ENCODE peak calls at places on chromosomes 4 and X, in nine cellular contexts. U, L, M, Y, S, B, J, O and A are unnamed samples.

GRCh38 chrX:115068896-115069295 is 51.5 kb upstream of the IL13RA2 start:
- DNase-seq in U (no peak), L (no peak), M (no peak), Y (no peak), S (no peak), B (no peak), J (no peak), O (no peak), A (no peak)

GRCh38 chr4:56434599-56435000 is 815 bp downstream of the PPAT start:
- DNase-seq in U (no peak), L (no peak), M (peak; percentile 76), Y (no peak), S (peak; percentile 72), B (peak; percentile 47), J (no peak), O (peak; percentile 68), A (no peak)

GRCh38 chrX:11393949-11394654 is 100.9 kb downstream of the AMELX start:
- DNase-seq in U (no peak), L (no peak), M (no peak), Y (no peak), S (no peak), B (no peak), J (no peak), O (no peak), A (no peak)

GRCh38 chrX:36562986-36563385 is 445.2 kb upstream of the FAM47C start:
- DNase-seq in U (no peak), L (no peak), M (no peak), Y (no peak), S (no peak), B (no peak), J (no peak), O (no peak), A (no peak)

GRCh38 chr4:21347142-21347541 is 601.4 kb downstream of the KCNIP4 start:
- DNase-seq in U (no peak), L (no peak), M (no peak), Y (no peak), S (no peak), B (no peak), J (no peak), O (no peak), A (no peak)

GRCh38 chr4:89125901-89126435 is 14.6 kb downstream of the TIGD2 start:
- DNase-seq in U (no peak), L (no peak), M (no peak), Y (no peak), S (no peak), B (no peak), J (no peak), O (no peak), A (no peak)

GRCh38 chr4:3826247-3827172 is 60.3 kb downstream of the ADRA2C start:
- DNase-seq in U (no peak), L (no peak), M (no peak), Y (no peak), S (peak; percentile 79), B (no peak), J (no peak), O (no peak), A (no peak)

GRCh38 chrX:38717871-38718270 is 83.4 kb upstream of the MID1IP1 start:
- DNase-seq in U (no peak), L (no peak), M (peak; percentile 39), Y (no peak), S (no peak), B (peak; percentile 10), J (no peak), O (peak; percentile 4), A (peak; percentile 16)

DNA sequence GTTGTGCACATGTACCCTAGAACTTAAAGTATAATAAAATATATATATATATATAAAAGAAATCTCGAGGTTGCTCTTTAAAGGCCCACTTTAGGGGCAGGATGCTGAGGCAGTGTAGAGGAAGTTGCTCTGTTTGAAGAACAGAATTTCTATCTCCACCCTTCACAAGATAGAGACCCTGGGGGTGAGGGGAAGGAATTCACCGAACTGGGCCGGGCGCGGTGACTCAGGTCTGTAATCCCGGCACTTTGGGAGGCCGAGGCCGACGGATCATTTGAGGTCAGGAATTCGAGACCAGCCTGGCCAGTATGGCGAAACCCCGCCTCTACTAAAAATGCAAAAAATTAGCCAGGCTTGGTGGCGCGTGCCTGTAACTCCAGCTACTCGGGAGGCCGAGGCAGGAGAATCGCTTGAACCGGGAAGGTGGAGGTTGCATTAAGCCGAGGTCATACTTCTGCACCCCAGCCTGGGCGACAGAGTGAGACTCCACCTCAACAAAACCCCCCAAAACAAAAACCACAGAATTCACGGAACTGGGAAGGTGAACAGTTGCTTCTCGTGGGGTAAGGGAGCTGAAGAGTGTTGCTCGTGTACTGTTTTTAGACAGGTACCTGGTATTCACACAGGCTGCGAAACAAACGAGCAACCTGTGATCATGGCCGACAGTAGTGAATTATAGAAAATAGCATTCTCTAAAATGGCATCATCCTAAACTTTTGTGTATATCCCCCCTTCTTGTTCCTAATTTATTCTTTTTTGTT is 6.2 kb downstream of the PLAC8 start:
- DNase-seq in U (no peak), L (no peak), M (no peak), Y (no peak), S (no peak), B (no peak), J (no peak), O (no peak), A (no peak)
- H3K4me3 ChIP-seq in U (peak overlapping the region; percentile 59), L (no peak overlapping the region), M (no peak overlapping the region), Y (peak overlapping the region; percentile 49), S (no peak overlapping the region), B (no peak overlapping the region), J (no peak overlapping the region), O (no peak overlapping the region), A (no peak overlapping the region)

GRCh38 chr4:52751349-52751911 is at the start of gene ERVMER34-1:
- DNase-seq in U (peak; percentile 88), L (no peak), M (peak; percentile 45), Y (no peak), S (peak; percentile 82), B (peak; percentile 7), J (no peak), O (peak; percentile 28), A (no peak)
- H3K4me3 ChIP-seq in U (peak within 1 kb of the TSS; percentile 60), L (peak within 1 kb of the TSS; percentile 56), M (peak within 1 kb of the TSS; percentile 60), Y (no peak within 1 kb of the TSS), S (peak within 1 kb of the TSS; percentile 64), B (peak within 1 kb of the TSS; percentile 55), J (peak within 1 kb of the TSS; percentile 37), O (peak within 1 kb of the TSS; percentile 42), A (no peak within 1 kb of the TSS)

GRCh38 chrX:69505772-69506616 is 1.9 kb downstream of the NALF2 start:
- DNase-seq in U (no peak), L (no peak), M (peak; percentile 6), Y (no peak), S (peak; percentile 79), B (no peak), J (peak; percentile 75), O (no peak), A (no peak)

GRCh38 chrX:69503835-69504625 is at the start of gene NALF2:
- DNase-seq in U (peak; percentile 75), L (no peak), M (peak; percentile 53), Y (no peak), S (peak; percentile 84), B (peak; percentile 18), J (no peak), O (peak; percentile 4), A (no peak)

GRCh38 chrX:69503228-69503834 is 795 bp upstream of the NALF2 start:
- DNase-seq in U (no peak), L (no peak), M (no peak), Y (no peak), S (peak; percentile 77), B (no peak), J (no peak), O (no peak), A (no peak)

GRCh38 chrX:69506617-69507499 is 2.7 kb downstream of the NALF2 start:
- DNase-seq in U (no peak), L (no peak), M (peak; percentile 10), Y (no peak), S (peak; percentile 62), B (no peak), J (peak; percentile 70), O (no peak), A (no peak)

DNA sequence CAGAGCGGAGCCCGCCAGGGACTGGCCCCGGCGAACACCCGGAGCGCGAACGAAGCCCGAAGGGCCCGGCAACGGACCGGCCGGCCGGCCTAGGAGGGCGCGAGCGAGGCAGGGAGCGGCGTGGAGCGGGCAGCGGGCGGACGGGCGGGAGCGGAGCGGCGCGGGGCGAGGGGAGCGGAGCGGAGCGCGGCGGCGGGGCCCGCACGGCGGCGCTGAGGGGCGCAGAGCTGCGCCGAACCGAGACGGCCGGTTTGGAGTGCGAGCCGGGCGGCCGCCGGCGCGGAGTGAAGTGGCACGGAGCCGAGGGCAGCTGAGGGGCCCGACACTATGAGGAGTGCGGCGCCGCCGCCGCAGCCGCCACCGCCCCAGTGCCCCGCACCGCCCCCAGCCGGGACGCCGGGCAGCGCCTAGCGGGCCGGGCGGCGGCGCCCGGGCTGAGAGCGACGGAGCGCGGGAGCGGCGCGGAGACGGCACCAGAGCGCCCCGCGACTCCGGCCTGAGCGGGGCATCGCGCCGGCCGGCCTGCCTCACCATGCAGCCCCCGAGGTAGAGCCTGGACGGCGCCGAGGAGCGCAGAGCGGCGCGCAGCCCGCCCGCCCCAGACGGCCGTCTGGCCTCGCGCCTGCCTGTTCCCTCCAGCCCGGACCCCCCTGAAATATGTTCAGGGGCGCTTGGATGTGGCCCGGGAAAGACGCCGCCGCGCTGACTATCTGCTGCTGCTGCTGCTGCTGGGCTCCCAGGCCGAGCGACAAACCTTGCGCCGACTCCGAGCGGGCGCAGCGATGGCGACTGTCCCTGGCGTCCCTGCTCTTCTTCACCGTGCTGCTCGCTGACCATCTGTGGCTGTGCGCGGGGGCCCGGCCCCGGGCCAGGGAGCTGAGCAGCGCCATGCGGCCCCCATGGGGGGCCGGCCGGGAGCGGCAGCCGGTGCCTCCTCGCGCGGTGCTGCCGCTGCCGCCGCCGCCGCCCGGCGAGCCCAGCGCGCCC is 793 bp downstream of the NALF2 start:
- DNase-seq in U (no peak), L (no peak), M (no peak), Y (no peak), S (peak; percentile 66), B (no peak), J (no peak), O (no peak), A (no peak)
- H3K4me3 ChIP-seq in U (peak overlapping the region; percentile 43), L (peak overlapping the region; percentile 57), M (peak overlapping the region; percentile 44), Y (no peak overlapping the region), S (no peak overlapping the region), B (no peak overlapping the region), J (no peak overlapping the region), O (no peak overlapping the region), A (no peak overlapping the region)

GRCh38 chrX:25005034-25005381 is 10.8 kb downstream of the ARX start:
- DNase-seq in U (no peak), L (no peak), M (no peak), Y (no peak), S (no peak), B (no peak), J (no peak), O (no peak), A (no peak)

GRCh38 chrX:25005382-25006185 is 10.2 kb downstream of the ARX start:
- DNase-seq in U (no peak), L (no peak), M (no peak), Y (no peak), S (peak; percentile 92), B (no peak), J (no peak), O (no peak), A (no peak)

GRCh38 chrX:25004040-25004439 is 11.7 kb downstream of the ARX start:
- DNase-seq in U (no peak), L (no peak), M (no peak), Y (no peak), S (no peak), B (no peak), J (no peak), O (no peak), A (no peak)

GRCh38 chrX:25003066-25003849 is 12.5 kb downstream of the ARX start:
- DNase-seq in U (no peak), L (no peak), M (no peak), Y (no peak), S (peak; percentile 83), B (no peak), J (no peak), O (no peak), A (no peak)

DNA sequence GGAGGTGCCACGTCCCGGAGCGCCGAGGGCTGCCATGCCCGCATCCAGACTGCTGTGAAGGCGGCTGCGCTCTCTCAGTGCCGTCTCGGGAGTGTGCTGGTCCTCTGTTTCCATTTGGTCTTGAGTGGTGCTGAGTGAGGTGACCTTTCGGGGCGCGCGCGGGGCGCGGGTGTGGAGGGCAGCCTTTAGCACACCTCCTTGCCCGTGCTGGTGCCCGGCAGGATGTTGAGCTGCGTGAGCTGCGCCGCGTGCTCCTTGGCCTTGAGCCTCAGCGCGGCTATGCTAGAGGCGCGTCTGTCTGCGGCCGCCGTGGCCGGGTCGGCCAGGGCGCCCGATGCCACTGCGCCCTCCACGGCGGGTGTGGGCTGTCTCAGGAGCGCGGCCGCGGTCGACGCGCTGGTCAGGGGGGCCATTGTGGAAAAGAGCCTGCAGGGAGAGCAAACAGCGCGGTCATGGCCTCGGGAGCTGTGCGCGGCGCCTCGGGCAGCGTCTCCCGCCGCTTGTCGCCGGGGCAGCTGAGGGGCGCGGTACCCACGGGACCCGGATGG is 11.2 kb downstream of the ARX start:
- DNase-seq in U (no peak), L (no peak), M (no peak), Y (no peak), S (peak; percentile 89), B (no peak), J (no peak), O (no peak), A (no peak)
- H3K4me3 ChIP-seq in U (no peak overlapping the region), L (peak overlapping the region; percentile 34), M (no peak overlapping the region), Y (no peak overlapping the region), S (peak overlapping the region; percentile 19), B (peak overlapping the region; percentile 17), J (no peak overlapping the region), O (no peak overlapping the region), A (no peak overlapping the region)